ENCODE peak calls at places on chromosomes 1 and 21, in six cellular contexts. One of them, this sample, is unnamed.

GRCh38 chr1:184520343-184520742 is 133.5 kb downstream of the C1orf21 start:
- DNase-seq in COR-L47: peak
- DNase-seq in PC-9: no peak
- DNase-seq in RPMI8226: no peak
- DNase-seq in stimulated activated CD8-positive, alpha-beta memory T cell treated with anti-CD3 and anti-CD28 coated beads, Interleukin-15, amount 100 ng/mL, for 1 hour: no peak
- DNase-seq in endothelial cell: no peak
- DNase-seq in this sample: no peak

GRCh38 chr21:43343095-43343991 is 83.6 kb downstream of the SIK1 start:
- DNase-seq in PC-9: peak
- DNase-seq in COR-L47: peak
- DNase-seq in endothelial cell: no peak
- DNase-seq in RPMI8226: peak
- DNase-seq in stimulated activated CD8-positive, alpha-beta memory T cell treated with anti-CD3 and anti-CD28 coated beads, Interleukin-15, amount 100 ng/mL, for 1 hour: no peak
- DNase-seq in this sample: peak

GRCh38 chr1:221394011-221394544 is 347.8 kb downstream of the DUSP10 start:
- DNase-seq in RPMI8226: no peak
- DNase-seq in stimulated activated CD8-positive, alpha-beta memory T cell treated with anti-CD3 and anti-CD28 coated beads, Interleukin-15, amount 100 ng/mL, for 1 hour: no peak
- DNase-seq in COR-L47: peak
- DNase-seq in endothelial cell: no peak
- DNase-seq in PC-9: no peak
- DNase-seq in this sample: no peak

GRCh38 chr21:46079357-46080170 is 18.3 kb upstream of the COL6A2 start:
- DNase-seq in COR-L47: no peak
- DNase-seq in stimulated activated CD8-positive, alpha-beta memory T cell treated with anti-CD3 and anti-CD28 coated beads, Interleukin-15, amount 100 ng/mL, for 1 hour: no peak
- DNase-seq in endothelial cell: no peak
- DNase-seq in PC-9: no peak
- DNase-seq in RPMI8226: no peak
- DNase-seq in this sample: no peak

GRCh38 chr1:168636642-168637111 is 60.3 kb downstream of the XCL1 start:
- DNase-seq in endothelial cell: no peak
- DNase-seq in PC-9: peak
- DNase-seq in COR-L47: no peak
- DNase-seq in RPMI8226: no peak
- DNase-seq in stimulated activated CD8-positive, alpha-beta memory T cell treated with anti-CD3 and anti-CD28 coated beads, Interleukin-15, amount 100 ng/mL, for 1 hour: no peak
- DNase-seq in this sample: no peak

GRCh38 chr1:11736746-11737639 is 1.1 kb downstream of the AGTRAP start:
- DNase-seq in stimulated activated CD8-positive, alpha-beta memory T cell treated with anti-CD3 and anti-CD28 coated beads, Interleukin-15, amount 100 ng/mL, for 1 hour: no peak
- DNase-seq in RPMI8226: peak
- DNase-seq in COR-L47: peak
- DNase-seq in PC-9: peak
- DNase-seq in endothelial cell: peak
- DNase-seq in this sample: no peak

GRCh38 chr1:212295579-212295978 is 10.4 kb downstream of the PPP2R5A start:
- DNase-seq in endothelial cell: no peak
- DNase-seq in COR-L47: no peak
- DNase-seq in PC-9: no peak
- DNase-seq in RPMI8226: no peak
- DNase-seq in stimulated activated CD8-positive, alpha-beta memory T cell treated with anti-CD3 and anti-CD28 coated beads, Interleukin-15, amount 100 ng/mL, for 1 hour: no peak
- DNase-seq in this sample: no peak

GRCh38 chr1:221868894-221869293 is 127.0 kb upstream of the DUSP10 start:
- DNase-seq in endothelial cell: no peak
- DNase-seq in COR-L47: no peak
- DNase-seq in stimulated activated CD8-positive, alpha-beta memory T cell treated with anti-CD3 and anti-CD28 coated beads, Interleukin-15, amount 100 ng/mL, for 1 hour: no peak
- DNase-seq in RPMI8226: no peak
- DNase-seq in PC-9: peak
- DNase-seq in this sample: peak

GRCh38 chr1:1157426-1157913 is 16.2 kb upstream of the TTLL10 start:
- DNase-seq in endothelial cell: peak
- DNase-seq in stimulated activated CD8-positive, alpha-beta memory T cell treated with anti-CD3 and anti-CD28 coated beads, Interleukin-15, amount 100 ng/mL, for 1 hour: peak
- DNase-seq in RPMI8226: peak
- DNase-seq in PC-9: peak
- DNase-seq in COR-L47: no peak
- DNase-seq in this sample: peak

This sample was measured in NCI-H774.